ENCODE peak calls at places on chromosome 2, in five cellular contexts. U is lower lobe of right lung, Q is colonic mucosa, N is Peyer's patch, O is aorta. L is an unnamed sample. For H3K4me1, the result is how much of the 10 kb centered on the place peaks cover.

GRCh38 chr2:232887171-232887850 is 17.2 kb downstream of the SNORC start:
- DNase-seq in U (no peak), Q (peak), N (no peak), O (no peak), L (no peak)

GRCh38 chr2:159449504-159450124 is 163.1 kb upstream of the WDSUB1 start:
- DNase-seq in U (no peak), Q (no peak), N (no peak), O (no peak), L (no peak)

GRCh38 chr2:185628985-185629384 is 109.6 kb upstream of the FSIP2 start:
- DNase-seq in U (no peak), Q (peak), N (peak), O (no peak), L (no peak)

GRCh38 chr2:100603945-100604633 is 41.3 kb downstream of the PDCL3 start:
- DNase-seq in U (no peak), Q (no peak), N (no peak), O (no peak), L (no peak)

GRCh38 chr2:183284606-183285005 is 160.4 kb downstream of the NUP35 start:
- DNase-seq in U (no peak), Q (no peak), N (no peak), O (no peak), L (no peak)

GRCh38 chr2:85710687-85711577 is 16.8 kb downstream of the GNLY start:
- DNase-seq in U (peak), Q (no peak), N (peak), O (no peak), L (peak)

GRCh38 chr2:96537734-96538486 is 1.4 kb downstream of the ARID5A start:
- DNase-seq in U (no peak), Q (no peak), N (peak), O (no peak), L (no peak)

GRCh38 chr2:96664366-96664765 is 21.8 kb downstream of the FER1L5 start:
- DNase-seq in U (no peak), Q (no peak), N (no peak), O (no peak), L (peak)

GRCh38 chr2:227033471-227034148 is 130.4 kb downstream of the COL4A4 start:
- DNase-seq in U (peak), Q (peak), N (peak), O (peak), L (peak)

GRCh38 chr2:63763336-63764056 is 78.2 kb upstream of the UGP2 start:
- DNase-seq in U (no peak), Q (no peak), N (no peak), O (peak), L (peak)

GRCh38 chr2:218326315-218326714 is 30.3 kb upstream of the CATIP start:
- DNase-seq in U (no peak), Q (no peak), N (no peak), O (no peak), L (no peak)

GRCh38 chr2:159617651-159618050 is 1.3 kb upstream of the BAZ2B start:
- DNase-seq in U (no peak), Q (peak), N (peak), O (no peak), L (peak)

GRCh38 chr2:237604960-237605359 is 14.4 kb upstream of the RAB17 start:
- DNase-seq in U (no peak), Q (no peak), N (no peak), O (no peak), L (no peak)

GRCh38 chr2:219060821-219061791 is at the start of gene IHH:
- DNase-seq in U (peak), Q (peak), N (peak), O (no peak), L (no peak)

GRCh38 chr2:39492095-39492590 is 55.1 kb upstream of the MAP4K3 start:
- DNase-seq in U (no peak), Q (no peak), N (no peak), O (no peak), L (peak)

GRCh38 chr2:205822578-205822977 is 140.3 kb downstream of the NRP2 start:
- DNase-seq in U (no peak), Q (no peak), N (no peak), O (no peak), L (peak)

GRCh38 chr2:232368311-232368731 is 10.2 kb upstream of the ALPP start:
- DNase-seq in U (no peak), Q (no peak), N (peak), O (no peak), L (no peak)

GRCh38 chr2:168277276-168277675 is 29.9 kb upstream of the STK39 start:
- DNase-seq in U (no peak), Q (no peak), N (no peak), O (no peak), L (no peak)

GRCh38 chr2:26652361-26653041 is 11.3 kb upstream of the CIB4 start:
- DNase-seq in U (no peak), Q (peak), N (peak), O (no peak), L (peak)

GRCh38 chr2:82013641-82014040 is 1709.1 kb upstream of the LRRTM1 start:
- DNase-seq in U (no peak), Q (no peak), N (no peak), O (no peak), L (no peak)

GRCh38 chr2:113818382-113818951 is 62.0 kb upstream of the SLC35F5 start:
- DNase-seq in U (peak), Q (no peak), N (peak), O (peak), L (peak)

GRCh38 chr2:150271952-150272351 is 215.5 kb downstream of the RND3 start:
- DNase-seq in U (no peak), Q (no peak), N (no peak), O (no peak), L (peak)

DNA sequence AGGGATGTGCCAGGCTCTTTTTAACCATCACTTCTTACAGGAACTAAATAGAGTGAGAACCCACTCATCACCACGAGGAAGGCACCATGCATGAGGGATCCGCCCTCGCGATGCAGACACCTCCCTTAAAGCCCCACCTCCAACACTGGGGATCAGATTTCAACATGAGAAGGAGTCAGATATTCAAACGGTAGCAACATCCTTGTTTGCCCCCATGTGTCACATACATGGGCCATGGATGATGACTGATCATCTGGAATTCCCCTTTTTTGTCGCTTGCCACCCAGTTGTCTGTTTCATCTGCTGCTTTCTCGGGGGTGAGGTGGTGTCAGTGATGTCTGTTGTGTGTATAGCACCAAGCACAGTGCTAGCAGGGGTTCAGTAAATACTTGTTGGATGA is 57.9 kb downstream of the NCK2 start:
- DNase-seq in U (no peak), Q (no peak), N (peak), O (no peak), L (no peak)
- H3K4me1 ChIP-seq in U (under half), Q (under half), N (under half), O (under half), L (under half)

DNA sequence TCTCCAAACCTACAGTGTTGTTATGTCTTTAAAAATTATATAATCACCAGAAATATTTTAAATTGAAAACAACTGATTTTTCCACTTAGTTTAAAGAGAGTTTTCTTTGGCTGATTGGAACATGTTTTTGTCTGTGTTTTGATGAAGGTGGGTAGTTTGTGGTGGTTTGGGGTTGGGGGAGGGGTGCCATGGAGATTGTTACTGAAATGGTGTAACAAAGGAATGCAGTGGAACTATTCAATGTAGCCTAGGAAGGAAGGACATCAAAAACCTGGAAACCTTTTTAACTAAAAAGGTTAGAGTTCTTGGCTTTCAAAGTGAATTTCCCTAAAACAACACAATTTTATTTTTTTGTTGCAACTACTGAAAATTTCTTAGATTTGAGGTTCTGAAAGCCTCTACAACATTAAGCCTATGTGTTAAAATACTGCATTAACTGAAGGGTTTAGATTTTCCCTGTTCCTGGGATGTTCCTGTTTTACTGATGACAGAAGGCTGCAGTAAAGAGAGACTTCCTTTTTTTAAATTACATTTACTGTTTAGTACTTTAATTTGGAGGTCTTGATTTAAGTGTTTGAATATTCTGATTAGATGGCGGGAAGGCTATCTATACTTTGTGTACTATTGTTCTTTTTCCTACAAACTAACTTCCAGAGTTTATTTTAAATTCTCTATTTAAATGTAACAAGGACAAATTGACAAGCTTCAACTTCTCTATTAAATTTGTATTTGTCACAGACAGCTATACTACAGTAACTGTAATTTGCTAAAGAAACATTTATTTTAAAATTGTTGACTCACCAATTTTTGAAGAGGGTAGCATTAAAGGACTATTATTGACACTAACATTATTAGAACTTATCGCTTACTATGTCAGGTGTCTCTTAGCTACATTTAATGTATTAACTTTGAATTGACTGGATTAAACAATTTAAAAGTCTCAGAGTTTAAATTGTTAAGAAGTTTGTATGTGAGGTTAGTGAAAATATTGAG is 87.7 kb downstream of the LIMS1 start:
- DNase-seq in U (no peak), Q (no peak), N (no peak), O (no peak), L (no peak)
- H3K4me3 ChIP-seq in U (peak), Q (peak), N (peak), O (no peak), L (no peak)

GRCh38 chr2:119435148-119435952 is 3.7 kb downstream of the TMEM37 start:
- DNase-seq in U (no peak), Q (peak), N (peak), O (no peak), L (no peak)

GRCh38 chr2:119433636-119434327 is 2.1 kb downstream of the TMEM37 start:
- DNase-seq in U (no peak), Q (peak), N (peak), O (no peak), L (no peak)

GRCh38 chr2:119435953-119436297 is 4.3 kb downstream of the TMEM37 start:
- DNase-seq in U (no peak), Q (no peak), N (no peak), O (no peak), L (no peak)

GRCh38 chr2:119432882-119433522 is 1.3 kb downstream of the TMEM37 start:
- DNase-seq in U (no peak), Q (no peak), N (no peak), O (no peak), L (no peak)

GRCh38 chr2:119434664-119435063 is 3.0 kb downstream of the TMEM37 start:
- DNase-seq in U (no peak), Q (no peak), N (no peak), O (no peak), L (no peak)
- H3K4me1 ChIP-seq in U (half or more), Q (under half), N (under half), O (under half), L (under half)

GRCh38 chr2:69755862-69756467 is 14.0 kb downstream of the ANXA4 start:
- DNase-seq in U (no peak), Q (peak), N (no peak), O (no peak), L (peak)
- H3K4me3 ChIP-seq in U (no peak), Q (no peak), N (no peak), O (no peak), L (no peak)

GRCh38 chr2:46847726-46848421 is 67.7 kb downstream of the MCFD2 start:
- DNase-seq in U (no peak), Q (no peak), N (no peak), O (no peak), L (peak)
- H3K4me1 ChIP-seq in U (half or more), Q (under half), N (under half), O (under half), L (under half)

GRCh38 chr2:162926501-162926900 is 87.9 kb upstream of the KCNH7 start:
- DNase-seq in U (no peak), Q (no peak), N (no peak), O (no peak), L (no peak)
- H3K4me3 ChIP-seq in U (no peak), Q (no peak), N (no peak), O (no peak), L (no peak)

DNA sequence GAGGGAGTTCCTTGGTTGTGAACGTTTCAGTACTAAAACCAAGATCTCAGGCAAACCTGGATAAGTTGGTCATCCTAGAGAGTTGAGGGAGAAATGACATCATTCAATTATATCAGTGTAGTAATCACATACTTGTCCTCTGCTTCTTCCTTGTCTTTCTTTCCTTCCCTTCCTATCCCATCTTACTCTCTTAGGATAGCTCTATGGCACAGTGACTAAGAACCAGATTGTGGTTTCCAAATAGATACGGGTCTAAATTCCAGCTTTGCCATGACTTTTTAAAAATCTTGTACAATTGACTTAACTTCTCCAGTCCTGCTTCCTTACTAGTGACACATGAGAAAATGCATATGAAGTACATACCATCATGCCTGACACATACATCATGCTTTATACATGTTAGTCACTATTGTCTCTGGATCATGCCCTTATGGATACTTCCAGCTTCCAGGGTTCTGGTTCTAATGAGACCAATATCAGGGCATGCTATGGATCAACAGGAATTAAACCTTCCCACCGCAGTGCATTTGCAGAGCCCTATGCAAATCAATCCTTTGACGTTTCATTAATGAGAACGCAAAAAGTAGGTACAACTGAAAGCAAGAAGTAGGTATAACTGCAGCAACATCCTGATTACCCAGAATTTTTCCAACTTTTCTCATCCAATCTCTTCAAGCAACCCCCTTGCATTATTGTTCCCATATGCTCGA is 168.0 kb upstream of the KLF7 start:
- DNase-seq in U (no peak), Q (no peak), N (no peak), O (no peak), L (peak)
- H3K4me1 ChIP-seq in U (under half), Q (under half), N (under half), O (under half), L (under half)

GRCh38 chr2:28649481-28650260 is 102.0 kb upstream of the PPP1CB start:
- DNase-seq in U (no peak), Q (no peak), N (peak), O (no peak), L (no peak)
- H3K4me3 ChIP-seq in U (no peak), Q (no peak), N (no peak), O (no peak), L (no peak)

L was measured in fibroblast of lung.